ENCODE peak calls at places on chromosome 15, in six cellular contexts. P is SHP77; H is memory B cell; D is activated T-cell treated with anti-CD3 and anti-CD28 coated beads, Interleukin-2, amount 50 U/mL, for 24 hours; X is lung microvascular endothelial cell; L is kidney tubule cell. A is an unnamed sample.

GRCh38 chr15:75188499-75188898 is 13.2 kb upstream of the C15orf39 start:
- DNase-seq in P (no peak), D (no peak), H (no peak), L (no peak), X (no peak), A (no peak)

GRCh38 chr15:75947117-75947516 is 43.4 kb downstream of the FBXO22 start:
- DNase-seq in P (no peak), X (no peak), H (no peak), D (no peak), L (peak; percentile 92), A (no peak)

GRCh38 chr15:56390739-56391267 is 25.6 kb downstream of the TEX9 start:
- DNase-seq in P (no peak), D (no peak), H (no peak), X (no peak), L (no peak), A (no peak)

GRCh38 chr15:61115241-61115640 is 113.9 kb downstream of the RORA start:
- DNase-seq in L (peak; percentile 55), D (no peak), X (no peak), H (no peak), P (no peak), A (no peak)

GRCh38 chr15:76866008-76866407 is 39.1 kb downstream of the SCAPER start:
- DNase-seq in L (no peak), H (no peak), X (no peak), P (no peak), D (no peak), A (no peak)

GRCh38 chr15:52710050-52710709 is 31.0 kb upstream of the ATOSA start:
- DNase-seq in L (no peak), H (no peak), P (no peak), X (no peak), D (no peak), A (no peak)

GRCh38 chr15:58222698-58223097 is 84.5 kb downstream of the AQP9 start:
- DNase-seq in D (no peak), P (no peak), H (no peak), X (peak; percentile 11), L (peak; percentile 36), A (no peak)

GRCh38 chr15:99511865-99512632 is 53.7 kb upstream of the MEF2A start:
- DNase-seq in D (no peak), X (no peak), L (no peak), H (no peak), P (no peak), A (no peak)

GRCh38 chr15:101295607-101296225 is 668 bp upstream of the SNRPA1 start:
- DNase-seq in H (no peak), D (no peak), L (no peak), P (no peak), X (no peak), A (no peak)

GRCh38 chr15:91113036-91113435 is 13.0 kb downstream of the SV2B start:
- DNase-seq in L (no peak), D (no peak), H (no peak), P (no peak), X (no peak), A (no peak)

GRCh38 chr15:34855893-34856292 is 60.5 kb upstream of the ACTC1 start:
- DNase-seq in P (no peak), L (peak; percentile 58), D (no peak), H (no peak), X (peak; percentile 21), A (no peak)

GRCh38 chr15:57156210-57156887 is 220.0 kb upstream of the CGNL1 start:
- DNase-seq in X (no peak), L (no peak), D (no peak), P (peak; percentile 25), H (no peak), A (no peak)

GRCh38 chr15:65055201-65055870 is 10.1 kb downstream of the SLC51B start:
- DNase-seq in H (no peak), X (no peak), P (no peak), L (peak; percentile 58), D (no peak), A (no peak)

GRCh38 chr15:101482526-101483371 is 6.8 kb downstream of the PCSK6 start:
- DNase-seq in H (no peak), X (no peak), P (no peak), L (peak; percentile 75), D (no peak), A (no peak)

GRCh38 chr15:50676799-50677483 is 9.7 kb downstream of the TRPM7 start:
- DNase-seq in L (peak; percentile 87), D (no peak), P (no peak), X (no peak), H (no peak), A (no peak)

GRCh38 chr15:91919014-91919534 is 65.6 kb downstream of the SLCO3A1 start:
- DNase-seq in D (no peak), P (no peak), L (no peak), X (no peak), H (no peak), A (no peak)

GRCh38 chr15:67085818-67086649 is 20.6 kb downstream of the SMAD3 start:
- DNase-seq in H (no peak), D (peak; percentile 57), L (peak; percentile 72), X (peak; percentile 41), P (no peak), A (no peak)

GRCh38 chr15:65577129-65577996 is 33.6 kb downstream of the INTS14 start:
- DNase-seq in X (no peak), H (no peak), D (no peak), L (no peak), P (no peak), A (no peak)

GRCh38 chr15:65767895-65768294 is 24.2 kb downstream of the DENND4A start:
- DNase-seq in P (no peak), H (no peak), L (no peak), D (no peak), X (no peak), A (no peak)

GRCh38 chr15:59266015-59266414 is 59.4 kb downstream of the LDHAL6B start:
- DNase-seq in D (no peak), L (no peak), H (no peak), X (no peak), P (no peak), A (no peak)

GRCh38 chr15:51622269-51623180 is at the start of gene DMXL2:
- DNase-seq in X (peak; percentile 84), P (peak; percentile 89), D (peak; percentile 85), H (peak; percentile 61), L (peak; percentile 88), A (peak; percentile 89)

GRCh38 chr15:33313491-33313890 is 2.7 kb downstream of the RYR3 start:
- DNase-seq in X (no peak), D (no peak), P (no peak), H (no peak), L (peak; percentile 41), A (no peak)

GRCh38 chr15:70505411-70505919 is 257.9 kb downstream of the UACA start:
- DNase-seq in L (peak; percentile 95), H (no peak), X (peak; percentile 73), P (no peak), D (peak; percentile 56), A (no peak)

GRCh38 chr15:88637841-88638625 is 783 bp upstream of the ISG20 start:
- DNase-seq in L (no peak), D (no peak), P (no peak), X (no peak), H (no peak), A (no peak)

GRCh38 chr15:49135893-49136292 is 19.5 kb downstream of the COPS2 start:
- DNase-seq in P (no peak), X (peak; percentile 56), D (no peak), L (peak; percentile 83), H (no peak), A (no peak)

GRCh38 chr15:40958723-40959122 is 5.5 kb downstream of the CHAC1 start:
- DNase-seq in X (no peak), P (no peak), L (no peak), H (no peak), D (no peak), A (no peak)

GRCh38 chr15:26889298-26889898 is 22.5 kb downstream of the GABRA5 start:
- DNase-seq in L (peak; percentile 67), D (no peak), H (peak; percentile 18), X (peak; percentile 73), P (peak; percentile 63), A (peak; percentile 33)

GRCh38 chr15:101455291-101455916 is 34.1 kb downstream of the PCSK6 start:
- DNase-seq in X (peak; percentile 15), P (no peak), H (no peak), L (no peak), D (no peak), A (no peak)

GRCh38 chr15:33894193-33894592 is 74.1 kb upstream of the CHRM5 start:
- DNase-seq in X (peak; percentile 37), H (no peak), P (no peak), L (no peak), D (no peak), A (no peak)

GRCh38 chr15:89090791-89091666 is 2.8 kb downstream of the ABHD2 start:
- DNase-seq in D (peak; percentile 47), L (peak; percentile 78), H (peak; percentile 19), X (peak; percentile 90), P (peak; percentile 45), A (no peak)

GRCh38 chr15:50854594-50855490 is 53.6 kb upstream of the AP4E1 start:
- DNase-seq in L (peak; percentile 17), X (no peak), P (no peak), D (no peak), H (no peak), A (no peak)

GRCh38 chr15:89179966-89180875 is 41.2 kb downstream of the RLBP1 start:
- DNase-seq in D (no peak), L (no peak), P (no peak), H (no peak), X (no peak), A (no peak)

GRCh38 chr15:75452968-75453702 is 1.6 kb upstream of the SIN3A start:
- DNase-seq in D (peak; percentile 82), P (peak; percentile 42), X (peak; percentile 43), H (peak; percentile 43), L (peak; percentile 64), A (peak; percentile 48)

GRCh38 chr15:88463870-88464532 is 3.2 kb downstream of the MRPL46 start:
- DNase-seq in P (no peak), L (no peak), X (no peak), H (no peak), D (no peak), A (no peak)

GRCh38 chr15:98403169-98403568 is 245.2 kb upstream of the IGF1R start:
- DNase-seq in L (no peak), H (no peak), D (no peak), X (no peak), P (no peak), A (no peak)

GRCh38 chr15:27679621-27680521 is 419.2 kb downstream of the OCA2 start:
- DNase-seq in P (peak; percentile 92), H (no peak), L (no peak), X (no peak), D (no peak), A (no peak)

A was measured in progenitor cell of endocrine pancreas.